ENCODE peak calls at places on chromosomes 7 and 10, in six cellular contexts. H is A172, L is T-helper 17 cell, E is iPS-NIHi11, T is SW 1271, D is D721Med. F is an unnamed sample.

GRCh38 chr7:28804990-28805389 is 153.1 kb downstream of the TRIL start:
- DNase-seq in T (no peak), D (no peak), L (no peak), H (peak; percentile 81), E (no peak), F (no peak)

GRCh38 chr10:48577158-48577557 is 27.7 kb downstream of the ARHGAP22 start:
- DNase-seq in H (no peak), E (no peak), T (no peak), D (no peak), L (no peak), F (no peak)

GRCh38 chr10:71075066-71075758 is 137.2 kb upstream of the UNC5B start:
- DNase-seq in D (peak; percentile 17), H (no peak), L (no peak), E (no peak), T (no peak), F (no peak)

GRCh38 chr10:575312-576129 is 113.9 kb downstream of the DIP2C start:
- DNase-seq in E (no peak), T (no peak), H (no peak), L (no peak), D (no peak), F (no peak)

GRCh38 chr7:49885593-49886285 is 112.3 kb downstream of the VWC2 start:
- DNase-seq in D (no peak), T (no peak), H (no peak), L (no peak), E (no peak), F (no peak)

GRCh38 chr7:657565-658119 is 68.9 kb upstream of the DNAAF5 start:
- DNase-seq in H (no peak), L (no peak), E (no peak), T (peak; percentile 23), D (no peak), F (no peak)

GRCh38 chr10:119299531-119299930 is 92.2 kb downstream of the GRK5 start:
- DNase-seq in H (no peak), L (no peak), D (no peak), E (no peak), T (no peak), F (no peak)

GRCh38 chr7:30789334-30789711 is 18.1 kb downstream of the MINDY4 start:
- DNase-seq in H (peak; percentile 76), T (no peak), L (no peak), E (no peak), D (no peak), F (no peak)

GRCh38 chr10:123974406-123974805 is 82.8 kb upstream of the CPXM2 start:
- DNase-seq in L (no peak), H (peak; percentile 95), T (peak; percentile 70), D (no peak), E (peak; percentile 33), F (no peak)

GRCh38 chr10:106278385-106278784 is 886.1 kb downstream of the SORCS1 start:
- DNase-seq in D (no peak), L (no peak), H (no peak), T (no peak), E (no peak), F (no peak)

GRCh38 chr7:80485721-80486120 is 26.1 kb downstream of the GNAT3 start:
- DNase-seq in D (no peak), L (no peak), E (no peak), T (no peak), H (no peak), F (no peak)

GRCh38 chr10:3452683-3453388 is 280.3 kb upstream of the PITRM1 start:
- DNase-seq in L (no peak), H (peak; percentile 78), E (no peak), T (no peak), D (no peak), F (no peak)

F was measured in central memory CD8-positive, alpha-beta T cell.